ENCODE peak calls at places on chromosomes 2 and 18, in six cellular contexts. One of them, this sample, is unnamed.
A peak's percentile ranks its signal among the peaks of the same experiment; 100 is the strongest.

GRCh38 chr2:118244686-118245085 is 156.4 kb downstream of the INSIG2 start:
- DNase-seq in globus pallidus: no peak
- DNase-seq in lung microvascular endothelial cell: no peak
- DNase-seq in cardiac fibroblast: no peak
- DNase-seq in IMR-90: no peak
- DNase-seq in H54: no peak
- DNase-seq in this sample: no peak

GRCh38 chr18:50678651-50679415 is 118.9 kb downstream of the MAPK4 start:
- DNase-seq in cardiac fibroblast: no peak
- DNase-seq in H54: no peak
- DNase-seq in lung microvascular endothelial cell: no peak
- DNase-seq in globus pallidus: no peak
- DNase-seq in IMR-90: no peak
- DNase-seq in this sample: no peak

GRCh38 chr2:182606728-182607681 is 109.1 kb upstream of the DNAJC10 start:
- DNase-seq in H54: no peak
- DNase-seq in IMR-90: no peak
- DNase-seq in lung microvascular endothelial cell: no peak
- DNase-seq in globus pallidus: no peak
- DNase-seq in cardiac fibroblast: no peak
- DNase-seq in this sample: no peak

GRCh38 chr2:86143307-86143706 is 37.3 kb downstream of the PTCD3 start:
- DNase-seq in IMR-90: no peak
- DNase-seq in H54: no peak
- DNase-seq in globus pallidus: no peak
- DNase-seq in lung microvascular endothelial cell: no peak
- DNase-seq in cardiac fibroblast: no peak
- DNase-seq in this sample: no peak

GRCh38 chr2:68975844-68976243 is 1.4 kb downstream of the GKN1 start:
- DNase-seq in globus pallidus: no peak
- DNase-seq in lung microvascular endothelial cell: no peak
- DNase-seq in cardiac fibroblast: no peak
- DNase-seq in IMR-90: no peak
- DNase-seq in H54: no peak
- DNase-seq in this sample: no peak

GRCh38 chr2:74887445-74887951 is 53.6 kb downstream of the HK2 start:
- DNase-seq in globus pallidus: no peak
- DNase-seq in H54: no peak
- DNase-seq in lung microvascular endothelial cell: no peak
- DNase-seq in cardiac fibroblast: peak; percentile 55
- DNase-seq in IMR-90: peak; percentile 67
- DNase-seq in this sample: no peak

GRCh38 chr2:208318127-208318526 is 52.1 kb downstream of the PIKFYVE start:
- DNase-seq in cardiac fibroblast: no peak
- DNase-seq in H54: no peak
- DNase-seq in IMR-90: no peak
- DNase-seq in lung microvascular endothelial cell: no peak
- DNase-seq in globus pallidus: no peak
- DNase-seq in this sample: no peak

GRCh38 chr2:589551-589950 is 87.7 kb downstream of the TMEM18 start:
- DNase-seq in globus pallidus: no peak
- DNase-seq in cardiac fibroblast: no peak
- DNase-seq in H54: no peak
- DNase-seq in lung microvascular endothelial cell: no peak
- DNase-seq in IMR-90: no peak
- DNase-seq in this sample: no peak

GRCh38 chr2:62512385-62512784 is 6.4 kb upstream of the TMEM17 start:
- DNase-seq in lung microvascular endothelial cell: no peak
- DNase-seq in cardiac fibroblast: no peak
- DNase-seq in IMR-90: no peak
- DNase-seq in globus pallidus: no peak
- DNase-seq in H54: no peak
- DNase-seq in this sample: no peak

GRCh38 chr2:24365051-24365450 is 4.7 kb upstream of the ITSN2 start:
- DNase-seq in lung microvascular endothelial cell: peak; percentile 83
- DNase-seq in H54: no peak
- DNase-seq in IMR-90: no peak
- DNase-seq in globus pallidus: no peak
- DNase-seq in cardiac fibroblast: peak; percentile 29
- DNase-seq in this sample: peak; percentile 69

GRCh38 chr2:71712179-71712818 is 258.9 kb downstream of the DYSF start:
- DNase-seq in globus pallidus: no peak
- DNase-seq in IMR-90: no peak
- DNase-seq in cardiac fibroblast: no peak
- DNase-seq in lung microvascular endothelial cell: no peak
- DNase-seq in H54: no peak
- DNase-seq in this sample: no peak

GRCh38 chr2:71926860-71927756 is 220.6 kb downstream of the CYP26B1 start:
- DNase-seq in lung microvascular endothelial cell: no peak
- DNase-seq in IMR-90: no peak
- DNase-seq in cardiac fibroblast: no peak
- DNase-seq in globus pallidus: no peak
- DNase-seq in H54: no peak
- DNase-seq in this sample: no peak

GRCh38 chr2:237631029-237631785 is 3.8 kb downstream of the LRRFIP1 start:
- DNase-seq in cardiac fibroblast: no peak
- DNase-seq in H54: no peak
- DNase-seq in IMR-90: no peak
- DNase-seq in globus pallidus: no peak
- DNase-seq in lung microvascular endothelial cell: no peak
- DNase-seq in this sample: peak; percentile 25

GRCh38 chr2:8535821-8536685 is 145.8 kb upstream of the ID2 start:
- DNase-seq in H54: no peak
- DNase-seq in globus pallidus: no peak
- DNase-seq in lung microvascular endothelial cell: no peak
- DNase-seq in IMR-90: no peak
- DNase-seq in cardiac fibroblast: no peak
- DNase-seq in this sample: peak; percentile 32

GRCh38 chr2:19369341-19369955 is 11.0 kb upstream of the OSR1 start:
- DNase-seq in cardiac fibroblast: peak; percentile 70
- DNase-seq in IMR-90: peak; percentile 50
- DNase-seq in H54: no peak
- DNase-seq in globus pallidus: no peak
- DNase-seq in lung microvascular endothelial cell: no peak
- DNase-seq in this sample: no peak

GRCh38 chr2:58235988-58236387 is 5.1 kb downstream of the FANCL start:
- DNase-seq in lung microvascular endothelial cell: no peak
- DNase-seq in IMR-90: no peak
- DNase-seq in cardiac fibroblast: no peak
- DNase-seq in H54: no peak
- DNase-seq in globus pallidus: no peak
- DNase-seq in this sample: no peak

GRCh38 chr18:6994719-6995430 is 122.7 kb downstream of the LAMA1 start:
- DNase-seq in globus pallidus: no peak
- DNase-seq in H54: peak; percentile 22
- DNase-seq in lung microvascular endothelial cell: no peak
- DNase-seq in IMR-90: no peak
- DNase-seq in cardiac fibroblast: no peak
- DNase-seq in this sample: no peak

GRCh38 chr2:218291318-218291933 is 877 bp downstream of the TMBIM1 start:
- DNase-seq in cardiac fibroblast: no peak
- DNase-seq in H54: no peak
- DNase-seq in lung microvascular endothelial cell: peak; percentile 68
- DNase-seq in IMR-90: peak; percentile 31
- DNase-seq in globus pallidus: no peak
- DNase-seq in this sample: peak; percentile 47

GRCh38 chr2:66198873-66199272 is 236.1 kb upstream of the MEIS1 start:
- DNase-seq in IMR-90: no peak
- DNase-seq in globus pallidus: no peak
- DNase-seq in lung microvascular endothelial cell: no peak
- DNase-seq in H54: no peak
- DNase-seq in cardiac fibroblast: no peak
- DNase-seq in this sample: no peak

GRCh38 chr2:226790436-226790835 is 9.2 kb downstream of the IRS1 start:
- DNase-seq in globus pallidus: no peak
- DNase-seq in cardiac fibroblast: no peak
- DNase-seq in IMR-90: peak; percentile 29
- DNase-seq in lung microvascular endothelial cell: no peak
- DNase-seq in H54: no peak
- DNase-seq in this sample: no peak

GRCh38 chr2:112032615-112033457 is 22.2 kb upstream of the TMEM87B start:
- DNase-seq in lung microvascular endothelial cell: no peak
- DNase-seq in H54: no peak
- DNase-seq in globus pallidus: peak; percentile 68
- DNase-seq in cardiac fibroblast: peak; percentile 81
- DNase-seq in IMR-90: peak; percentile 71
- DNase-seq in this sample: peak; percentile 52

GRCh38 chr2:55165567-55165966 is 66.5 kb downstream of the CLHC1 start:
- DNase-seq in lung microvascular endothelial cell: no peak
- DNase-seq in IMR-90: peak; percentile 71
- DNase-seq in H54: peak; percentile 70
- DNase-seq in cardiac fibroblast: peak; percentile 60
- DNase-seq in globus pallidus: no peak
- DNase-seq in this sample: no peak

GRCh38 chr18:57801379-57802165 is 1.5 kb downstream of the ATP8B1 start:
- DNase-seq in IMR-90: no peak
- DNase-seq in cardiac fibroblast: peak; percentile 44
- DNase-seq in globus pallidus: no peak
- DNase-seq in lung microvascular endothelial cell: peak; percentile 47
- DNase-seq in H54: no peak
- DNase-seq in this sample: no peak

GRCh38 chr18:24014986-24015896 is 687 bp downstream of the TTC39C start:
- DNase-seq in IMR-90: peak; percentile 76
- DNase-seq in cardiac fibroblast: peak; percentile 70
- DNase-seq in globus pallidus: peak; percentile 12
- DNase-seq in lung microvascular endothelial cell: peak; percentile 45
- DNase-seq in H54: peak; percentile 18
- DNase-seq in this sample: peak; percentile 48

GRCh38 chr18:22346342-22346967 is 71.3 kb downstream of the CTAGE1 start:
- DNase-seq in H54: no peak
- DNase-seq in IMR-90: peak; percentile 83
- DNase-seq in globus pallidus: no peak
- DNase-seq in lung microvascular endothelial cell: peak; percentile 22
- DNase-seq in cardiac fibroblast: peak; percentile 80
- DNase-seq in this sample: no peak

GRCh38 chr2:14297340-14297739 is 335.2 kb upstream of the LRATD1 start:
- DNase-seq in H54: no peak
- DNase-seq in cardiac fibroblast: no peak
- DNase-seq in IMR-90: no peak
- DNase-seq in globus pallidus: no peak
- DNase-seq in lung microvascular endothelial cell: no peak
- DNase-seq in this sample: no peak

GRCh38 chr2:120485096-120485495 is 139.2 kb downstream of the INHBB start:
- DNase-seq in H54: no peak
- DNase-seq in globus pallidus: no peak
- DNase-seq in lung microvascular endothelial cell: no peak
- DNase-seq in IMR-90: no peak
- DNase-seq in cardiac fibroblast: no peak
- DNase-seq in this sample: no peak

GRCh38 chr2:208782097-208782496 is 375.5 kb downstream of the PTH2R start:
- DNase-seq in IMR-90: no peak
- DNase-seq in H54: no peak
- DNase-seq in globus pallidus: no peak
- DNase-seq in cardiac fibroblast: no peak
- DNase-seq in lung microvascular endothelial cell: no peak
- DNase-seq in this sample: no peak

GRCh38 chr2:228018311-228018710 is 146.9 kb downstream of the DAW1 start:
- DNase-seq in H54: no peak
- DNase-seq in globus pallidus: peak; percentile 19
- DNase-seq in cardiac fibroblast: no peak
- DNase-seq in lung microvascular endothelial cell: no peak
- DNase-seq in IMR-90: no peak
- DNase-seq in this sample: no peak

GRCh38 chr2:201795608-201796477 is 10.5 kb upstream of the CDK15 start:
- DNase-seq in cardiac fibroblast: peak; percentile 66
- DNase-seq in lung microvascular endothelial cell: peak; percentile 29
- DNase-seq in globus pallidus: peak; percentile 14
- DNase-seq in IMR-90: peak; percentile 71
- DNase-seq in H54: peak; percentile 43
- DNase-seq in this sample: peak; percentile 63

This sample was measured in Ammon's horn.